ENCODE peak calls at places on chromosomes 3 and 15, in nine cellular contexts. W, J, P, K, Z, B, N, F and Q are unnamed samples.

GRCh38 chr3:128497305-128498126 is 4.5 kb upstream of the GATA2 start:
- DNase-seq in K (peak), J (peak), P (peak), B (peak), N (peak), W (peak), F (no peak), Z (peak), Q (peak)

GRCh38 chr3:138125548-138126221 is 6.5 kb downstream of the A4GNT start:
- DNase-seq in J (no peak), Z (no peak), K (no peak), P (no peak), N (no peak), W (no peak), F (peak), B (peak), Q (peak)

GRCh38 chr3:130480736-130481135 is 36.2 kb upstream of the COL6A6 start:
- DNase-seq in K (no peak), B (no peak), W (peak), N (no peak), F (no peak), J (peak), P (no peak), Z (no peak), Q (peak)

GRCh38 chr3:111890051-111890580 is 31.1 kb downstream of the PHLDB2 start:
- DNase-seq in F (no peak), W (no peak), K (no peak), B (no peak), P (no peak), J (no peak), Z (no peak), N (no peak), Q (no peak)

GRCh38 chr3:193016437-193016887 is 98.8 kb upstream of the MB21D2 start:
- DNase-seq in Z (no peak), W (peak), P (no peak), B (no peak), F (peak), N (peak), J (no peak), K (no peak), Q (no peak)

GRCh38 chr3:33355611-33356010 is 78.4 kb downstream of the FBXL2 start:
- DNase-seq in Z (no peak), J (no peak), W (no peak), P (no peak), F (peak), K (no peak), B (peak), N (no peak), Q (no peak)

GRCh38 chr3:126934991-126935390 is 47.9 kb upstream of the PLXNA1 start:
- DNase-seq in F (no peak), K (no peak), P (no peak), W (no peak), Z (no peak), J (no peak), N (no peak), B (no peak), Q (no peak)

GRCh38 chr3:99321261-99321660 is 317.1 kb upstream of the COL8A1 start:
- DNase-seq in K (no peak), P (no peak), Z (no peak), B (no peak), W (no peak), N (no peak), F (no peak), J (no peak), Q (no peak)

GRCh38 chr3:178129109-178129508 is 407.1 kb upstream of the KCNMB2 start:
- DNase-seq in N (no peak), P (no peak), B (no peak), J (no peak), F (no peak), W (no peak), Z (no peak), K (no peak), Q (no peak)

GRCh38 chr3:114154321-114154821 is 24.5 kb downstream of the DRD3 start:
- DNase-seq in K (no peak), J (peak), P (no peak), B (no peak), N (no peak), Z (no peak), F (no peak), W (no peak), Q (no peak)

GRCh38 chr15:65054333-65055200 is 9.4 kb downstream of the SLC51B start:
- DNase-seq in F (peak), J (peak), Z (peak), W (peak), B (peak), P (no peak), N (peak), K (peak), Q (peak)